ENCODE peak calls at places on chromosome 17, in eight cellular contexts. F, V, D, Z, W, I, A and G are unnamed samples.

GRCh38 chr17:73646409-73647305 is 2.4 kb upstream of the SDK2 start:
- DNase-seq in F (no peak), V (no peak), D (no peak), Z (no peak), W (no peak), I (peak), A (peak), G (no peak)

GRCh38 chr17:44350733-44351226 is 5.7 kb downstream of the GRN start:
- DNase-seq in F (no peak), V (peak), D (peak), Z (peak), W (no peak), I (peak), A (peak), G (no peak)

GRCh38 chr17:72863511-72864175 is 228.8 kb downstream of the SLC39A11 start:
- DNase-seq in F (no peak), V (no peak), D (no peak), Z (no peak), W (no peak), I (peak), A (no peak), G (no peak)

GRCh38 chr17:63930951-63931575 is 1.1 kb downstream of the CD79B start:
- DNase-seq in F (peak), V (no peak), D (peak), Z (peak), W (no peak), I (peak), A (no peak), G (peak)

GRCh38 chr17:68608515-68609130 is 7.5 kb upstream of the FAM20A start:
- DNase-seq in F (no peak), V (no peak), D (no peak), Z (no peak), W (no peak), I (no peak), A (no peak), G (no peak)

GRCh38 chr17:13594762-13595697 is 6.7 kb downstream of the HS3ST3A1 start:
- DNase-seq in F (peak), V (peak), D (peak), Z (peak), W (peak), I (peak), A (peak), G (peak)

GRCh38 chr17:13044713-13045112 is 26.9 kb upstream of the ELAC2 start:
- DNase-seq in F (no peak), V (no peak), D (no peak), Z (no peak), W (no peak), I (no peak), A (peak), G (no peak)

GRCh38 chr17:40726919-40727318 is 23.4 kb upstream of the KRT24 start:
- DNase-seq in F (no peak), V (no peak), D (no peak), Z (no peak), W (no peak), I (peak), A (peak), G (no peak)

GRCh38 chr17:1267471-1267947 is 2.7 kb upstream of the BHLHA9 start:
- DNase-seq in F (peak), V (no peak), D (no peak), Z (no peak), W (no peak), I (peak), A (peak), G (peak)

GRCh38 chr17:78905111-78905510 is 2.1 kb upstream of the CEP295NL start:
- DNase-seq in F (no peak), V (no peak), D (no peak), Z (no peak), W (no peak), I (no peak), A (no peak), G (no peak)

GRCh38 chr17:47987240-47987835 is 16.4 kb downstream of the CDK5RAP3 start:
- DNase-seq in F (no peak), V (peak), D (no peak), Z (no peak), W (no peak), I (peak), A (peak), G (no peak)

GRCh38 chr17:44044092-44044491 is 22.4 kb downstream of the LSM12 start:
- DNase-seq in F (no peak), V (peak), D (no peak), Z (no peak), W (no peak), I (no peak), A (peak), G (no peak)

GRCh38 chr17:48262982-48263586 is 155.5 kb downstream of the SNX11 start:
- DNase-seq in F (no peak), V (peak), D (no peak), Z (no peak), W (no peak), I (no peak), A (peak), G (no peak)

DNA sequence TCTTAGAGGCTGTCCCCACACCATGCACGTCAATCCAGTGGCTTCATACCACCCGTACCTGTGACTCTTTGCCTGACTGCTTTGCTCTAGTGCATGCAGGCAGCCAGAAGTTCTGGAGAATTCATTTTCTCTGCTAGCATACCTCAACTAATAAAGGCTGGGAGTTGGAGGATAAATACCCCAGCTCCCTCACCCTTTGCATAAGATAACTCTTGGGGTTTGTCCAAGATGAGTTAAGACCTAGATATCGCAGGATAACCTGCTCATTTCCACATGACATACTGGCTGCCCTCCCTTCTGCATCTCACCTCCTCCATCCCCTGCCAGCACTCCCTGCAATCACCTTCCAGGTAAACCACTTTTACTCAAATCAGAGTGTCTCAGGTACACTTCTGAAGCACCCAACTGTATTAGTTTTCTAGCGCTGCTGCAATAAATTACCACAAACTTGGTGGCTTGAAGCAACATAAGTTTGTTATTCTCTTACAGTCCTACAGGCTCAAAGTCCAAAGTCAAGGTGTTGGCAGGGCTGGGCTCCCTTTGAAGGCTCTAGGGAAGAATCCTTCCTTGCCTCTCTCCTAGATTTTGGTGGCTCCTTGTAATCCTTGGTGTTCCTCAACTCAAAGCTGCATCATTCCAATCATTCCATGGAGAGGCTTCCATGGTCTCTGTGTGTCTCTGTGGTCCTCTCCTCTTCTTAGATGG is 146.8 kb downstream of the CRLF3 start:
- DNase-seq in F (no peak), V (no peak), D (no peak), Z (no peak), W (no peak), I (no peak), A (no peak), G (no peak)
- H3K27ac ChIP-seq in F (no peak), V (no peak), D (no peak), Z (no peak), W (no peak), I (no peak), A (no peak), G (no peak)

GRCh38 chr17:18862011-18862410 is 4.1 kb downstream of the PRPSAP2 start:
- DNase-seq in F (no peak), V (no peak), D (no peak), Z (no peak), W (no peak), I (no peak), A (no peak), G (no peak)

GRCh38 chr17:18866866-18867813 is 9.2 kb downstream of the PRPSAP2 start:
- DNase-seq in F (no peak), V (no peak), D (no peak), Z (no peak), W (no peak), I (no peak), A (no peak), G (no peak)
- H3K27ac ChIP-seq in F (no peak), V (no peak), D (no peak), Z (no peak), W (no peak), I (no peak), A (no peak), G (no peak)

GRCh38 chr17:75589919-75590303 is 2.3 kb downstream of the MYO15B start:
- DNase-seq in F (no peak), V (no peak), D (no peak), Z (peak), W (no peak), I (no peak), A (no peak), G (peak)
- H3K27ac ChIP-seq in F (peak), V (no peak), D (peak), Z (peak), W (no peak), I (no peak), A (no peak), G (no peak)

GRCh38 chr17:27895110-27895895 is 2.1 kb upstream of the LYRM9 start:
- DNase-seq in F (no peak), V (no peak), D (no peak), Z (no peak), W (no peak), I (no peak), A (no peak), G (no peak)

GRCh38 chr17:27895940-27896535 is 2.9 kb upstream of the LYRM9 start:
- DNase-seq in F (no peak), V (no peak), D (no peak), Z (no peak), W (no peak), I (no peak), A (no peak), G (no peak)

GRCh38 chr17:27892866-27893769 is at the start of gene LYRM9:
- DNase-seq in F (peak), V (peak), D (peak), Z (peak), W (peak), I (peak), A (peak), G (peak)

GRCh38 chr17:27892542-27892865 is 661 bp downstream of the LYRM9 start:
- DNase-seq in F (no peak), V (peak), D (no peak), Z (no peak), W (no peak), I (no peak), A (no peak), G (no peak)

GRCh38 chr17:27893834-27894503 is 804 bp upstream of the LYRM9 start:
- DNase-seq in F (no peak), V (no peak), D (no peak), Z (no peak), W (no peak), I (no peak), A (peak), G (no peak)
- H3K27ac ChIP-seq in F (peak), V (no peak), D (no peak), Z (peak), W (no peak), I (no peak), A (no peak), G (no peak)

GRCh38 chr17:58002154-58002553 is 4.9 kb downstream of the SRSF1 start:
- DNase-seq in F (no peak), V (no peak), D (no peak), Z (no peak), W (no peak), I (no peak), A (no peak), G (no peak)

GRCh38 chr17:58001461-58002124 is 5.5 kb downstream of the SRSF1 start:
- DNase-seq in F (no peak), V (no peak), D (no peak), Z (no peak), W (no peak), I (no peak), A (no peak), G (no peak)

GRCh38 chr17:58004060-58004459 is 3.0 kb downstream of the SRSF1 start:
- DNase-seq in F (no peak), V (no peak), D (no peak), Z (no peak), W (no peak), I (no peak), A (no peak), G (no peak)

GRCh38 chr17:58002973-58003372 is 4.1 kb downstream of the SRSF1 start:
- DNase-seq in F (no peak), V (no peak), D (no peak), Z (no peak), W (no peak), I (no peak), A (no peak), G (no peak)

GRCh38 chr17:58002558-58002957 is 4.5 kb downstream of the SRSF1 start:
- DNase-seq in F (no peak), V (no peak), D (no peak), Z (no peak), W (no peak), I (no peak), A (peak), G (no peak)
- H3K27ac ChIP-seq in F (no peak), V (no peak), D (no peak), Z (no peak), W (no peak), I (peak), A (no peak), G (no peak)

GRCh38 chr17:81490599-81490992 is 22.0 kb downstream of the ACTG1 start:
- DNase-seq in F (no peak), V (no peak), D (no peak), Z (no peak), W (no peak), I (no peak), A (no peak), G (no peak)

GRCh38 chr17:81491193-81491592 is 21.4 kb downstream of the ACTG1 start:
- DNase-seq in F (no peak), V (no peak), D (no peak), Z (no peak), W (no peak), I (no peak), A (no peak), G (no peak)

GRCh38 chr17:81491761-81492160 is 20.8 kb downstream of the ACTG1 start:
- DNase-seq in F (no peak), V (no peak), D (no peak), Z (no peak), W (no peak), I (no peak), A (no peak), G (no peak)

GRCh38 chr17:81489012-81489968 is 23.3 kb downstream of the ACTG1 start:
- DNase-seq in F (no peak), V (no peak), D (no peak), Z (no peak), W (no peak), I (peak), A (no peak), G (no peak)

DNA sequence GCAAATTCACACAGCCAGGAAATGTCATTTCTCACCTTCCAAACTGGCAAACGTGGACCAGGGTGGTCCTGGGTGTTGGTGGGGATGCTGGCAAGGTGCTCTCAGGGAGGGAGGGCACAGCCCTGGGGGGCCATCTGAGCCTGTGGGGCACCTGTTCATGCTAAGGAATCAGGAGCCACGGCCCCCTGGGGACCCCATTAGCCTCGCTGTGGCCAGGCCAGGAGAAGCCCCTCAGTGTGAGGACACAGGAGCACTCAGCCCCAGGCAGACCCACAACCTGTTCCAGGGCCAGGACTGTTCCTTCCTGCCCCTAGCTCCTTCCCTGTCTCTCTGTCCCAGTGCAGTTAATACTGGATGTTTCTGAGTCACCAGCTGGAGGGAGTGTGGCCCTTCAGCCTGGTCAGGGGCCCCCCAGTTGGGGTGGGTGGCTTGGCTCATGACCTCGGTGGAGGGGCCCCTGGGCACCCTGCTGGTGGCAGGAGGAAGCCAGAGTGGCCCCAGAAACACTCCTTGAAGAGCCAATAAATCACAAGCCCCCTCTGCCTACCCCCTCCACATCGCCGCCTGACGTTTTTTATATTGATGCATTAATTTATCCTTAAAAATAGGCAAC is 22.5 kb downstream of the ACTG1 start:
- DNase-seq in F (no peak), V (no peak), D (no peak), Z (no peak), W (no peak), I (no peak), A (no peak), G (no peak)
- H3K27ac ChIP-seq in F (no peak), V (no peak), D (no peak), Z (no peak), W (peak), I (no peak), A (no peak), G (no peak)

DNA sequence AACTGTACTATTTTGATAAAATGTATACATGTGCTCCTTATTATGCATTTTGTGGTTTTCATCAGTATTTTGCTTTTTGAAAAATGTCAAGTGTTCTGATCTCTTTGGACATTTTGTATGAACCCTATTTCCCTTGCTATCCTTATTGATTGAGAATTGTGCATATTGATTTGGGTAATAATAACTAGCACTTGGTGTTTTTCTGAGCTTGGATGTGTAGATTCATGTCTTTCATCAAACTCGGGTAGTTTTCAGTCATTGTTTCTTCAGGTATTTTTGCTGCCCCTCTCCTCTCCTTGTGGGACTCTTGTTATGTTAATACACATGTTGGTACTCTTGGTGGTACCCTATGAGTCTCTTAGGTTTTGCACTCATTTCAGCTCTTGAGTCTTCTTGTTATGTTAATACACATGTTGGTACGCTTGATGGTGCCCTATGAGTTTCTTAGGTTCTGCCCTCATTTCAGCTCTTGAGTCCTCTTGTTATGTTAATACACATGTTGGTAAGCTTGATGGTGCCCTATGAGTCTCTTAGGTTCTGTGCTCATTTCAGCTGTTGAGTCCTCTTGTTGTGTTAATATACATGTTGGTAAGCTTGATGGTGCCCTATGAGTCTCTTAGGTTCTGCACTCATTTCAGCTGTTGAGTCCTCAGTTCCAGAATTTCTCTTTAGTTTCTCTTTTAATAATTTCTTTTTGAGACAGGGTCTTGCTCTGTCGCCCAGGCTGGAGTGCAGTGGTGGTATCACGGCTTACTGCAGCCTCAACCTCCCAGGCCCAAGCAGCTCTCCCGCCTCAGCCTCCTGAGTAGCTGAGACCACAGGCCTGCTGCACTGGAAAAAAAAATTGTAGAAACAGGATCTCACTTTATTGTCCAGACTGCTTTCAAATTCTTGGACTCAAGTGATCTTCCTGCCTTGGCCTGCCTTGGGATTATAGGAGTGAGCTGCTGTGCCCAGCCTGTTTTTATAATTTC is 19.3 kb downstream of the ZNF750 start:
- DNase-seq in F (no peak), V (no peak), D (no peak), Z (no peak), W (no peak), I (no peak), A (peak), G (no peak)
- H3K27ac ChIP-seq in F (no peak), V (no peak), D (no peak), Z (peak), W (no peak), I (no peak), A (no peak), G (no peak)

GRCh38 chr17:49880291-49881053 is 32.6 kb upstream of the TAC4 start:
- DNase-seq in F (no peak), V (peak), D (peak), Z (peak), W (peak), I (peak), A (peak), G (peak)

GRCh38 chr17:49879505-49879904 is 31.6 kb upstream of the TAC4 start:
- DNase-seq in F (no peak), V (no peak), D (no peak), Z (no peak), W (no peak), I (no peak), A (no peak), G (no peak)

GRCh38 chr17:49878931-49879330 is 31.1 kb upstream of the TAC4 start:
- DNase-seq in F (no peak), V (no peak), D (no peak), Z (no peak), W (no peak), I (no peak), A (no peak), G (no peak)

GRCh38 chr17:49881054-49881402 is 33.2 kb upstream of the TAC4 start:
- DNase-seq in F (no peak), V (no peak), D (no peak), Z (no peak), W (no peak), I (peak), A (no peak), G (no peak)

DNA sequence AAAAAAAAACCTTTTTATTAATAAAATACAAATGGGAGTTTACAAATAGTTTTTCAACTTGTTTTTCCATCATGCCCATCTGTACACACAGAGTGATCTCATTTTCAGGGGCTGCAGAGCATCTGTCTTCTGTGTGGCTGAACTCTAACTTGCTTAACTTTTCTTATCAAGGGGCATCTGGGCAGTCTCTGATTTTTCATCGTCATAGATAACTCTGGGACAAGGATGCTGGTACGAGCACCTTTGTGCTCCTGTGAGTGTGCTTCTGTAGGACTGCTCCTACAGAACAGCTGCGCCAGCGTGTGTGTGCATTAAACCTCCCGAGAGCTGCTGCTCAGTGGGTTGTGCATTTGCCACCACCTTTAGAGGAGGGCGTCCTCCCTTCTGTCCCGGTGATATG is 34.6 kb upstream of the TAC4 start:
- DNase-seq in F (no peak), V (no peak), D (no peak), Z (no peak), W (no peak), I (no peak), A (no peak), G (no peak)
- H3K27ac ChIP-seq in F (no peak), V (no peak), D (no peak), Z (no peak), W (no peak), I (no peak), A (no peak), G (no peak)

GRCh38 chr17:77083547-77083946 is 57.2 kb upstream of the SEC14L1 start:
- DNase-seq in F (no peak), V (no peak), D (no peak), Z (no peak), W (no peak), I (no peak), A (no peak), G (no peak)
- H3K27ac ChIP-seq in F (no peak), V (no peak), D (no peak), Z (no peak), W (no peak), I (no peak), A (no peak), G (no peak)